ENCODE peak calls at places on chromosomes 16 and 17, in four cellular contexts. One of them, this sample, is unnamed.

GRCh38 chr17:57108656-57109392 is 23.8 kb downstream of the AKAP1 start:
- DNase-seq in HepG2: no peak
- DNase-seq in SK-N-SH: no peak
- DNase-seq in GM12878: no peak
- DNase-seq in this sample: no peak

GRCh38 chr17:55289106-55289446 is 24.3 kb downstream of the HLF start:
- DNase-seq in HepG2: no peak
- DNase-seq in SK-N-SH: no peak
- DNase-seq in GM12878: no peak
- DNase-seq in this sample: no peak

GRCh38 chr16:70437582-70438324 is 1.1 kb downstream of the ST3GAL2 start:
- DNase-seq in HepG2: no peak
- DNase-seq in SK-N-SH: peak
- DNase-seq in GM12878: no peak
- DNase-seq in this sample: no peak

GRCh38 chr16:68401871-68402747 is 46.2 kb downstream of the SMPD3 start:
- DNase-seq in HepG2: no peak
- DNase-seq in SK-N-SH: no peak
- DNase-seq in GM12878: no peak
- DNase-seq in this sample: no peak

GRCh38 chr17:78325076-78325712 is 34.7 kb downstream of the SOCS3 start:
- DNase-seq in SK-N-SH: no peak
- DNase-seq in GM12878: no peak
- DNase-seq in HepG2: no peak
- DNase-seq in this sample: no peak

GRCh38 chr16:83578146-83578545 is 229.6 kb upstream of the HSBP1 start:
- DNase-seq in SK-N-SH: no peak
- DNase-seq in GM12878: no peak
- DNase-seq in HepG2: no peak
- DNase-seq in this sample: no peak

GRCh38 chr16:31886227-31886626 is 12.6 kb downstream of the ZNF267 start:
- DNase-seq in GM12878: no peak
- DNase-seq in SK-N-SH: no peak
- DNase-seq in HepG2: no peak
- DNase-seq in this sample: no peak

GRCh38 chr17:38874505-38875419 is 4.9 kb downstream of the LASP1 start:
- DNase-seq in SK-N-SH: no peak
- DNase-seq in GM12878: no peak
- DNase-seq in HepG2: no peak
- DNase-seq in this sample: no peak

GRCh38 chr17:47882247-47882646 is 13.8 kb upstream of the SP2 start:
- DNase-seq in HepG2: no peak
- DNase-seq in GM12878: no peak
- DNase-seq in SK-N-SH: no peak
- DNase-seq in this sample: no peak

GRCh38 chr16:84421081-84421937 is 53.0 kb downstream of the ATP2C2 start:
- DNase-seq in SK-N-SH: no peak
- DNase-seq in HepG2: no peak
- DNase-seq in GM12878: no peak
- DNase-seq in this sample: no peak

GRCh38 chr16:67336646-67337045 is 10.0 kb downstream of the LRRC36 start:
- DNase-seq in GM12878: no peak
- DNase-seq in HepG2: no peak
- DNase-seq in SK-N-SH: no peak
- DNase-seq in this sample: no peak

GRCh38 chr16:19168173-19169080 is at the start of gene SYT17:
- DNase-seq in HepG2: no peak
- DNase-seq in SK-N-SH: peak
- DNase-seq in GM12878: no peak
- DNase-seq in this sample: no peak

GRCh38 chr16:87784812-87785211 is 19.0 kb upstream of the KLHDC4 start:
- DNase-seq in SK-N-SH: no peak
- DNase-seq in HepG2: peak
- DNase-seq in GM12878: no peak
- DNase-seq in this sample: no peak

GRCh38 chr17:61416540-61417363 is 17.1 kb downstream of the TBX2 start:
- DNase-seq in GM12878: no peak
- DNase-seq in HepG2: peak
- DNase-seq in SK-N-SH: peak
- DNase-seq in this sample: peak

GRCh38 chr17:4788159-4788806 is 481 bp upstream of the GLTPD2 start:
- DNase-seq in HepG2: no peak
- DNase-seq in GM12878: no peak
- DNase-seq in SK-N-SH: no peak
- DNase-seq in this sample: no peak

GRCh38 chr17:53631486-53631885 is 191.2 kb upstream of the KIF2B start:
- DNase-seq in HepG2: no peak
- DNase-seq in SK-N-SH: no peak
- DNase-seq in GM12878: no peak
- DNase-seq in this sample: no peak

GRCh38 chr16:76583466-76583865 is 306.3 kb downstream of the CNTNAP4 start:
- DNase-seq in SK-N-SH: peak
- DNase-seq in GM12878: no peak
- DNase-seq in HepG2: no peak
- DNase-seq in this sample: no peak

GRCh38 chr17:76940738-76941350 is 72.6 kb downstream of the MGAT5B start:
- DNase-seq in SK-N-SH: peak
- DNase-seq in HepG2: peak
- DNase-seq in GM12878: no peak
- DNase-seq in this sample: peak

GRCh38 chr17:77366206-77366557 is 225.4 kb downstream of the SEC14L1 start:
- DNase-seq in SK-N-SH: no peak
- DNase-seq in GM12878: no peak
- DNase-seq in HepG2: no peak
- DNase-seq in this sample: no peak

GRCh38 chr16:69861276-69862030 is 89.7 kb upstream of the CLEC18A start:
- DNase-seq in GM12878: no peak
- DNase-seq in HepG2: no peak
- DNase-seq in SK-N-SH: no peak
- DNase-seq in this sample: no peak

GRCh38 chr17:42683407-42684031 is 1.2 kb downstream of the CNTNAP1 start:
- DNase-seq in GM12878: no peak
- DNase-seq in SK-N-SH: peak
- DNase-seq in HepG2: no peak
- DNase-seq in this sample: peak

GRCh38 chr17:72665841-72666518 is 426.5 kb downstream of the SLC39A11 start:
- DNase-seq in SK-N-SH: no peak
- DNase-seq in GM12878: no peak
- DNase-seq in HepG2: no peak
- DNase-seq in this sample: no peak

GRCh38 chr17:68456529-68457167 is 648 bp downstream of the WIPI1 start:
- DNase-seq in HepG2: peak
- DNase-seq in SK-N-SH: peak
- DNase-seq in GM12878: no peak
- DNase-seq in this sample: peak

GRCh38 chr16:86452451-86452850 is 57.9 kb upstream of the FOXF1 start:
- DNase-seq in SK-N-SH: no peak
- DNase-seq in HepG2: no peak
- DNase-seq in GM12878: no peak
- DNase-seq in this sample: no peak

GRCh38 chr17:16371742-16372141 is 9.1 kb upstream of the UBB start:
- DNase-seq in GM12878: no peak
- DNase-seq in SK-N-SH: peak
- DNase-seq in HepG2: no peak
- DNase-seq in this sample: no peak

GRCh38 chr16:57394444-57394843 is 10.1 kb upstream of the CCL17 start:
- DNase-seq in SK-N-SH: no peak
- DNase-seq in GM12878: no peak
- DNase-seq in HepG2: no peak
- DNase-seq in this sample: no peak

GRCh38 chr16:50610331-50611262 is 62.4 kb downstream of the NKD1 start:
- DNase-seq in GM12878: no peak
- DNase-seq in SK-N-SH: no peak
- DNase-seq in HepG2: no peak
- DNase-seq in this sample: no peak

GRCh38 chr17:6064855-6065254 is 5.3 kb upstream of the WSCD1 start:
- DNase-seq in HepG2: no peak
- DNase-seq in SK-N-SH: no peak
- DNase-seq in GM12878: no peak
- DNase-seq in this sample: no peak

GRCh38 chr17:49021095-49021767 is 24.0 kb downstream of the IGF2BP1 start:
- DNase-seq in GM12878: no peak
- DNase-seq in HepG2: peak
- DNase-seq in SK-N-SH: no peak
- DNase-seq in this sample: peak

GRCh38 chr17:50501054-50501453 is 7.2 kb upstream of the MYCBPAP start:
- DNase-seq in GM12878: no peak
- DNase-seq in SK-N-SH: peak
- DNase-seq in HepG2: peak
- DNase-seq in this sample: no peak

GRCh38 chr17:67602974-67603373 is 114.8 kb upstream of the NOL11 start:
- DNase-seq in SK-N-SH: peak
- DNase-seq in HepG2: peak
- DNase-seq in GM12878: no peak
- DNase-seq in this sample: peak

GRCh38 chr17:5775098-5775497 is 190.8 kb upstream of the NLRP1 start:
- DNase-seq in HepG2: no peak
- DNase-seq in SK-N-SH: no peak
- DNase-seq in GM12878: no peak
- DNase-seq in this sample: no peak

GRCh38 chr16:17105239-17105721 is 365.5 kb downstream of the XYLT1 start:
- DNase-seq in GM12878: no peak
- DNase-seq in HepG2: no peak
- DNase-seq in SK-N-SH: no peak
- DNase-seq in this sample: no peak
- TF ChIP-seq TCF12 in GM12878: no peak
- TF ChIP-seq TCF12 in HepG2: no peak
- TF ChIP-seq TCF12 in SK-N-SH: no peak
- TF ChIP-seq TCF12 in this sample: no peak

DNA sequence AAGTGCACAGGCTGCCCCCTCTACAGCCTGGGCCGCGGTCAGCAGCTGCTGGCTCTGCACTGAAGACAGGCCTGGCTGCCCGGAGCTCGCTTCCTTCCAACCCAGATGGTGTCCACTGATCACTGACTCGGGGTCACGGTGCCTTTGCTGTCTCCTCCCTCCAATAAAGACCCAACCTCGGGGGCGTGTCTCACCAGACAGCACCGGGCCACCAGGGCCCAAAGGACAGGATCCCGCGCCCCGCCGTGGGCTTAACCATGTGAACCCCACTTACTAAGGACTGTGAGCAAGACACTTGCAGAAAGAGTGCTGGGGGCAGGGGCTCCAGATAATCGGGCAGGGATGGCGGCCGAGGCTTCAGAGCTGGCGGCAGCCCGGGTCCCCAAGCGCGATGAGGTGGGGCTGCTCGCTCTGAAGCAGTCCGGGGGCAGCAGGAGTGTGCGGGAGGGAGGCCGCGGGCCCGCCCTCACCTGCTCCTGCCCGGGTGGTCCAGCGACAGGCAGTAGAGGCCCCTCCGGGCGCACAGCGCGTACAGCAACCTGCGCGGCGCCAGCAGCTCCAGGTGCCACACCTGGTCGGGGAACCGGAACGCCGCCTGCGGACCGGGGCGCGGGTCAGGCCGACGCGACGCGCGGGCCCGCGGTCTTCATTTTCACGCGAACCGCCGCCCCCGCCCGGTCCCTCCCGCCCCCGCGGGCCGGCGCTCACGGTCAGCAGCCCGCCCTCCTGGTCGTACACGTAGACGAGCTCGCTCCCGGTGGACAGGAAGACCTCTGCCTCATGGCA is 502 bp downstream of the FAAP100 start:
- DNase-seq in GM12878: no peak
- DNase-seq in SK-N-SH: peak
- DNase-seq in HepG2: peak
- DNase-seq in this sample: no peak
- TF ChIP-seq TCF12 in GM12878: no peak
- TF ChIP-seq TCF12 in SK-N-SH: no peak
- TF ChIP-seq TCF12 in HepG2: no peak
- TF ChIP-seq TCF12 in this sample: no peak

GRCh38 chr16:28189237-28189636 is 22.5 kb downstream of the XPO6 start:
- DNase-seq in GM12878: no peak
- DNase-seq in HepG2: no peak
- DNase-seq in SK-N-SH: no peak
- DNase-seq in this sample: no peak

GRCh38 chr16:28187595-28188004 is 24.2 kb downstream of the XPO6 start:
- DNase-seq in SK-N-SH: no peak
- DNase-seq in HepG2: no peak
- DNase-seq in GM12878: peak
- DNase-seq in this sample: no peak

GRCh38 chr16:28188085-28188916 is 23.5 kb downstream of the XPO6 start:
- DNase-seq in SK-N-SH: no peak
- DNase-seq in HepG2: no peak
- DNase-seq in GM12878: peak
- DNase-seq in this sample: no peak

GRCh38 chr16:28184625-28185024 is 27.1 kb downstream of the XPO6 start:
- DNase-seq in HepG2: no peak
- DNase-seq in SK-N-SH: no peak
- DNase-seq in GM12878: no peak
- DNase-seq in this sample: no peak

GRCh38 chr16:28186752-28187151 is 25.0 kb downstream of the XPO6 start:
- DNase-seq in HepG2: no peak
- DNase-seq in SK-N-SH: no peak
- DNase-seq in GM12878: no peak
- DNase-seq in this sample: no peak
- TF ChIP-seq TCF12 in HepG2: no peak
- TF ChIP-seq TCF12 in SK-N-SH: no peak
- TF ChIP-seq TCF12 in GM12878: no peak
- TF ChIP-seq TCF12 in this sample: no peak

GRCh38 chr17:75289832-75290337 is 652 bp upstream of the SLC25A19 start:
- DNase-seq in SK-N-SH: no peak
- DNase-seq in HepG2: no peak
- DNase-seq in GM12878: peak
- DNase-seq in this sample: no peak
- TF ChIP-seq TCF12 in SK-N-SH: no peak
- TF ChIP-seq TCF12 in HepG2: no peak
- TF ChIP-seq TCF12 in GM12878: no peak
- TF ChIP-seq TCF12 in this sample: no peak

This sample was measured in H1.